ENCODE peak calls at places on chromosomes 13 and 19, in five cellular contexts. I, J, A, B and E are unnamed samples.

GRCh38 chr13:46698910-46699460 is 98.0 kb downstream of the ESD start:
- ATAC-seq in I (no peak), J (no peak), A (peak; percentile 14), B (peak; percentile 51), E (no peak)

GRCh38 chr13:37386276-37386675 is 212.3 kb downstream of the POSTN start:
- ATAC-seq in I (no peak), J (no peak), A (no peak), B (peak; percentile 40), E (no peak)

GRCh38 chr13:35817642-35818576 is 313.3 kb downstream of the DCLK1 start:
- ATAC-seq in I (no peak), J (no peak), A (peak; percentile 76), B (peak; percentile 25), E (peak; percentile 84)

GRCh38 chr13:52344108-52344507 is 61.9 kb downstream of the THSD1 start:
- ATAC-seq in I (no peak), J (no peak), A (peak; percentile 63), B (no peak), E (peak; percentile 55)

GRCh38 chr19:10603084-10603872 is 16.2 kb upstream of the AP1M2 start:
- ATAC-seq in I (peak; percentile 69), J (peak; percentile 59), A (peak; percentile 53), B (peak; percentile 24), E (peak; percentile 8)

GRCh38 chr19:4376991-4377781 is 23.2 kb downstream of the SH3GL1 start:
- ATAC-seq in I (no peak), J (no peak), A (no peak), B (no peak), E (no peak)

GRCh38 chr13:29955137-29955650 is 104.8 kb upstream of the UBL3 start:
- ATAC-seq in I (no peak), J (no peak), A (no peak), B (no peak), E (no peak)

GRCh38 chr19:18961767-18962423 is 20.9 kb upstream of the HOMER3 start:
- ATAC-seq in I (no peak), J (peak; percentile 76), A (no peak), B (peak; percentile 27), E (no peak)

GRCh38 chr19:13051581-13052165 is 51.0 kb downstream of the LYL1 start:
- ATAC-seq in I (peak; percentile 80), J (peak; percentile 31), A (peak; percentile 53), B (no peak), E (peak; percentile 44)

GRCh38 chr13:24692541-24692940 is 12.3 kb downstream of the ATP12A start:
- ATAC-seq in I (no peak), J (no peak), A (peak; percentile 28), B (no peak), E (peak; percentile 64)